ENCODE peak calls at places on chromosomes 3 and 15, in five cellular contexts. D, E, Z, W and G are unnamed samples.

GRCh38 chr3:63966007-63966406 is 53.8 kb upstream of the SCAANT1 start:
- DNase-seq in D (no peak), E (no peak), Z (no peak), W (no peak), G (no peak)

GRCh38 chr3:56976666-56977560 is 83.6 kb upstream of the SPATA12 start:
- DNase-seq in D (peak), E (no peak), Z (no peak), W (no peak), G (no peak)

GRCh38 chr3:6791161-6791560 is 69.8 kb upstream of the GRM7 start:
- DNase-seq in D (no peak), E (no peak), Z (no peak), W (no peak), G (no peak)

GRCh38 chr3:147521646-147522045 is 112.5 kb downstream of the ZIC1 start:
- DNase-seq in D (no peak), E (no peak), Z (no peak), W (no peak), G (no peak)

GRCh38 chr3:10469406-10470119 is 35.8 kb downstream of the ATP2B2 start:
- DNase-seq in D (peak), E (no peak), Z (no peak), W (no peak), G (no peak)

GRCh38 chr3:52193059-52193458 is 4.9 kb upstream of the ALAS1 start:
- DNase-seq in D (no peak), E (no peak), Z (no peak), W (no peak), G (no peak)

GRCh38 chr15:57133127-57133968 is 214.9 kb downstream of the TCF12 start:
- DNase-seq in D (no peak), E (no peak), Z (peak), W (no peak), G (peak)

GRCh38 chr3:169615833-169616232 is 47.7 kb downstream of the MECOM start:
- DNase-seq in D (no peak), E (no peak), Z (no peak), W (no peak), G (no peak)

GRCh38 chr3:151933224-151933858 is 59.9 kb downstream of the SUCNR1 start:
- DNase-seq in D (no peak), E (no peak), Z (no peak), W (no peak), G (no peak)

GRCh38 chr3:15932348-15933300 is 134.8 kb upstream of the ANKRD28 start:
- DNase-seq in D (no peak), E (no peak), Z (no peak), W (no peak), G (no peak)

GRCh38 chr15:90665288-90666134 is 51.6 kb upstream of the BLM start:
- DNase-seq in D (peak), E (peak), Z (no peak), W (no peak), G (peak)

GRCh38 chr3:194908432-194908966 is 222.8 kb downstream of the FAM43A start:
- DNase-seq in D (no peak), E (no peak), Z (peak), W (no peak), G (no peak)

GRCh38 chr15:66652806-66653205 is 49.2 kb upstream of the SMAD6 start:
- DNase-seq in D (no peak), E (no peak), Z (no peak), W (no peak), G (no peak)

GRCh38 chr3:5347486-5347885 is 160.0 kb downstream of the EDEM1 start:
- DNase-seq in D (no peak), E (no peak), Z (no peak), W (no peak), G (no peak)

GRCh38 chr15:84398763-84399701 is 163.5 kb downstream of the GOLGA6L4 start:
- DNase-seq in D (no peak), E (no peak), Z (peak), W (no peak), G (no peak)

GRCh38 chr3:152030320-152030719 is 156.9 kb downstream of the SUCNR1 start:
- DNase-seq in D (no peak), E (no peak), Z (no peak), W (no peak), G (no peak)

GRCh38 chr15:63905558-63906265 is 72.0 kb upstream of the HERC1 start:
- DNase-seq in D (no peak), E (no peak), Z (no peak), W (no peak), G (no peak)

GRCh38 chr3:190865419-190865818 is 2.9 kb upstream of the GMNC start:
- DNase-seq in D (no peak), E (no peak), Z (no peak), W (no peak), G (no peak)

GRCh38 chr3:24096695-24097290 is 151.7 kb downstream of the NR1D2 start:
- DNase-seq in D (no peak), E (no peak), Z (no peak), W (no peak), G (no peak)

GRCh38 chr3:173750095-173750494 is 352.6 kb downstream of the NLGN1 start:
- DNase-seq in D (no peak), E (no peak), Z (no peak), W (no peak), G (no peak)

GRCh38 chr3:117893638-117894037 is 1141.0 kb downstream of the IGSF11 start:
- DNase-seq in D (no peak), E (no peak), Z (no peak), W (no peak), G (no peak)

GRCh38 chr3:158918008-158918407 is 116.2 kb downstream of the MFSD1 start:
- DNase-seq in D (peak), E (no peak), Z (peak), W (peak), G (peak)

GRCh38 chr3:146454796-146455195 is 14.6 kb downstream of the PLSCR2 start:
- DNase-seq in D (no peak), E (no peak), Z (no peak), W (no peak), G (no peak)

GRCh38 chr3:58210761-58211477 is at the start of gene DNASE1L3:
- DNase-seq in D (no peak), E (no peak), Z (no peak), W (no peak), G (no peak)

GRCh38 chr15:55379095-55379494 is 29.1 kb downstream of the CCPG1 start:
- DNase-seq in D (no peak), E (no peak), Z (no peak), W (no peak), G (no peak)

GRCh38 chr15:65184305-65184943 is 718 bp downstream of the CLPX start:
- DNase-seq in D (peak), E (peak), Z (peak), W (peak), G (peak)

GRCh38 chr15:83078712-83079111 is 11.7 kb upstream of the BTBD1 start:
- DNase-seq in D (no peak), E (no peak), Z (no peak), W (no peak), G (no peak)

GRCh38 chr15:64883997-64884511 is 27.6 kb upstream of the ANKDD1A start:
- DNase-seq in D (peak), E (peak), Z (no peak), W (peak), G (peak)

GRCh38 chr3:114519415-114519814 is 225.6 kb downstream of the TIGIT start:
- DNase-seq in D (peak), E (peak), Z (no peak), W (no peak), G (no peak)

GRCh38 chr3:160003520-160004128 is 15.0 kb downstream of the IL12A start:
- DNase-seq in D (peak), E (no peak), Z (peak), W (peak), G (peak)

GRCh38 chr15:33094336-33094735 is 100.2 kb downstream of the FMN1 start:
- DNase-seq in D (no peak), E (no peak), Z (no peak), W (no peak), G (no peak)

GRCh38 chr3:5007873-5008272 is 28.6 kb downstream of the BHLHE40 start:
- DNase-seq in D (no peak), E (no peak), Z (no peak), W (no peak), G (no peak)